ENCODE peak calls at places on chromosomes 11 and 22, in six cellular contexts. N is heart right ventricle; L is astrocyte of the spinal cord; G is aorta; R is effector memory CD4-positive, alpha-beta T cell; H is heart left ventricle. T is an unnamed sample.

GRCh38 chr22:25747245-25747944 is 5.4 kb downstream of the MYO18B start:
- DNase-seq in H (no peak), N (no peak), R (no peak), L (peak), G (peak), T (peak)

GRCh38 chr11:129949976-129950318 is 52.7 kb downstream of the PRDM10 start:
- DNase-seq in N (no peak), G (no peak), H (no peak), R (no peak), L (no peak), T (no peak)

GRCh38 chr11:75547617-75548054 is 14.4 kb upstream of the SERPINH1 start:
- DNase-seq in H (peak), N (peak), R (no peak), L (peak), G (peak), T (peak)

GRCh38 chr11:57310630-57311086 is 14.1 kb downstream of the TNKS1BP1 start:
- DNase-seq in G (no peak), H (no peak), L (no peak), N (no peak), R (no peak), T (no peak)

GRCh38 chr11:117328414-117329010 is 858 bp downstream of the CEP164 start:
- DNase-seq in R (no peak), N (peak), H (peak), G (no peak), L (peak), T (peak)

GRCh38 chr11:125402436-125402835 is 93.6 kb downstream of the FEZ1 start:
- DNase-seq in N (no peak), H (no peak), L (peak), R (no peak), G (no peak), T (peak)

GRCh38 chr11:64652586-64653387 is 61.8 kb downstream of the SLC22A12 start:
- DNase-seq in H (peak), L (peak), G (peak), N (peak), R (peak), T (peak)

GRCh38 chr22:27201741-27202140 is 544.4 kb downstream of the MIAT start:
- DNase-seq in N (no peak), R (no peak), L (no peak), G (no peak), H (no peak), T (no peak)

GRCh38 chr22:18966748-18967147 is 30.7 kb upstream of the PRODH start:
- DNase-seq in L (no peak), R (no peak), H (no peak), N (no peak), G (peak), T (no peak)

GRCh38 chr11:118621071-118621815 is 13.8 kb downstream of the PHLDB1 start:
- DNase-seq in H (peak), R (no peak), N (peak), G (peak), L (peak), T (peak)

GRCh38 chr11:76577199-76577920 is 93.2 kb downstream of the LRRC32 start:
- DNase-seq in L (peak), R (no peak), N (peak), G (peak), H (peak), T (peak)

GRCh38 chr11:62105611-62106245 is 18.1 kb upstream of the INCENP start:
- DNase-seq in R (no peak), G (no peak), L (no peak), H (no peak), N (no peak), T (no peak)

GRCh38 chr11:134479206-134479955 is 67.3 kb upstream of the B3GAT1 start:
- DNase-seq in H (no peak), N (no peak), L (no peak), R (no peak), G (no peak), T (no peak)

GRCh38 chr11:119015054-119015611 is 3.0 kb downstream of the RPS25 start:
- DNase-seq in N (no peak), L (no peak), G (no peak), R (no peak), H (no peak), T (no peak)

GRCh38 chr11:105867742-105868141 is 154.3 kb downstream of the MSANTD4 start:
- DNase-seq in H (no peak), G (no peak), L (no peak), R (no peak), N (no peak), T (peak)

GRCh38 chr11:27020736-27021135 is 19.9 kb upstream of the BBOX1 start:
- DNase-seq in G (no peak), N (no peak), L (no peak), R (no peak), H (no peak), T (no peak)

GRCh38 chr11:9396310-9396709 is 11.9 kb downstream of the IPO7 start:
- DNase-seq in H (no peak), L (no peak), G (no peak), R (no peak), N (no peak), T (no peak)
- H3K4me3 ChIP-seq in H (no peak), L (no peak), G (no peak), R (no peak), N (no peak), T (no peak)

DNA sequence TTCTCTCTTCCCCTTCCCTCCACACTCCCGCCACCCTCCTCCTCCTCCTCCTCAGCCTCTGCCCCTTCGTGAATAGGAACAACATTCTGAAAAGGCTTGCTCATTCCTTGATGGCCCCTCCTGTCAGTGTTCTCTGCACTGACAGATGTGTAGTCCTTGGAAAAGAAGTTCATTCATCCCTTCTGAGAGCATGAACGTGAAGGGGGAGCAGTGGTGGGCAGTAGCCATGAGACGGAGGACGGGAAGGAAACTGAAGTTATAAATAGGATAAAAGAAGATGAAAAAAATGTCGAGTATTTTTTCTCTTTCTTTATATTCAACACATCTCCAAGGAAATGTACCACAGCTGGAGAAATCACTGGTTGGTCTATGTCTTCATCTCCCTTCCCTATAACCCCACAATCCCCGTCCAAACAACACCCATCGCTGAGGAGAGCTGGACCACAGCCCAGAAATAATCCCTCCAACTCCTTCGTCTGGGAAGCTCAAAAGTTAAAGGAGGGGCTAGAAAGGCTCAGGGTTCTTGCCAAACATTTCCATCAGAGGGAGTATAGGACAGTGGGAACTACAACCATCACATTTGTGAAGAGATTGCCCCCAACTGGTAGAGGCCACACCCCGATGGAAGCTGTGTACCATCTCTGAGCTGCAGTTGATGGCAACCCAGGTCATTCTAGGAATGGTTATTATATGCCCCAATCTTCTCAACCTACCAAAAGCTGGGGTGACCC is 33.5 kb downstream of the ETS1 start:
- DNase-seq in R (no peak), H (peak), G (no peak), N (peak), L (peak), T (no peak)
- H3K4me3 ChIP-seq in R (no peak), H (no peak), G (no peak), N (no peak), L (no peak), T (no peak)

GRCh38 chr11:122524532-122524882 is 131.0 kb upstream of the UBASH3B start:
- DNase-seq in H (no peak), N (no peak), L (peak), R (no peak), G (no peak), T (no peak)
- H3K4me3 ChIP-seq in H (no peak), N (no peak), L (no peak), R (no peak), G (no peak), T (no peak)

GRCh38 chr11:12677131-12677530 is 2.9 kb downstream of the TEAD1 start:
- DNase-seq in G (no peak), L (peak), R (no peak), N (no peak), H (no peak), T (no peak)
- H3K4me3 ChIP-seq in G (no peak), L (peak), R (no peak), N (peak), H (peak), T (peak)